ENCODE peak calls at places on chromosomes 4 and X, in five cellular contexts. N is H1, F is HCT116, V is K562, P is A549. M is an unnamed sample.

GRCh38 chr4:153241295-153241694 is 37.1 kb downstream of the TRIM2 start:
- DNase-seq in V (no peak), F (no peak), P (no peak), N (no peak), M (no peak)

GRCh38 chr4:65589331-65589730 is 81.0 kb downstream of the EPHA5 start:
- DNase-seq in F (no peak), P (no peak), V (no peak), N (no peak), M (no peak)

GRCh38 chrX:19857131-19857530 is 30.3 kb downstream of the SH3KBP1 start:
- DNase-seq in N (no peak), V (no peak), P (no peak), F (no peak), M (no peak)

GRCh38 chrX:1109580-1110119 is 102.8 kb downstream of the CRLF2 start:
- DNase-seq in P (no peak), F (no peak), N (no peak), V (no peak), M (no peak)

GRCh38 chr4:126986828-126987227 is 645.9 kb upstream of the INTU start:
- DNase-seq in N (no peak), P (no peak), V (no peak), F (no peak), M (peak; percentile 82)

GRCh38 chr4:23324291-23324690 is 565.6 kb downstream of the PPARGC1A start:
- DNase-seq in V (no peak), N (no peak), F (no peak), P (no peak), M (no peak)

GRCh38 chrX:47563801-47564315 is 2.9 kb downstream of the ARAF start:
- DNase-seq in V (peak; percentile 42), P (no peak), F (no peak), N (no peak), M (peak; percentile 76)

GRCh38 chrX:113001836-113002235 is 161.2 kb upstream of the AMOT start:
- DNase-seq in P (no peak), N (no peak), F (no peak), V (no peak), M (no peak)

GRCh38 chr4:2763511-2763967 is 7.4 kb upstream of the TNIP2 start:
- DNase-seq in F (no peak), P (no peak), V (no peak), N (no peak), M (no peak)

GRCh38 chr4:135382280-135382679 is 1180.7 kb upstream of the PABPC4L start:
- DNase-seq in F (no peak), N (no peak), V (no peak), P (no peak), M (peak; percentile 1)

GRCh38 chrX:153504445-153505016 is 9.8 kb downstream of the BGN start:
- DNase-seq in N (no peak), P (no peak), V (no peak), F (no peak), M (no peak)

GRCh38 chrX:11929476-11929875 is 171.4 kb downstream of the MSL3 start:
- DNase-seq in P (no peak), V (no peak), F (no peak), N (no peak), M (no peak)

GRCh38 chr4:26493461-26493860 is 3.2 kb upstream of the CCKAR start:
- DNase-seq in V (no peak), F (no peak), N (no peak), P (no peak), M (no peak)

GRCh38 chr4:2962099-2962455 is 1.1 kb downstream of the NOP14 start:
- DNase-seq in F (no peak), P (no peak), V (peak; percentile 39), N (no peak), M (no peak)

GRCh38 chr4:112284662-112285411 is 867 bp downstream of the TIFA start:
- DNase-seq in P (peak; percentile 10), F (no peak), V (peak; percentile 46), N (no peak), M (peak; percentile 24)

GRCh38 chrX:15723887-15724517 is 14.1 kb upstream of the CA5B start:
- DNase-seq in F (no peak), N (no peak), V (no peak), P (no peak), M (no peak)

GRCh38 chr4:38015886-38016515 is 55.8 kb downstream of the PTTG2 start:
- DNase-seq in F (no peak), V (no peak), P (no peak), N (no peak), M (no peak)

GRCh38 chrX:102840871-102841705 is 96.0 kb upstream of the RAB40AL start:
- DNase-seq in V (peak; percentile 37), N (no peak), P (no peak), F (no peak), M (peak; percentile 34)

GRCh38 chrX:152138388-152138784 is at the start of gene MAGEA10:
- DNase-seq in V (no peak), F (no peak), N (no peak), P (no peak), M (no peak)

GRCh38 chrX:2629316-2630168 is 61.6 kb upstream of the CD99 start:
- DNase-seq in N (no peak), P (no peak), V (peak; percentile 25), F (no peak), M (no peak)

GRCh38 chr4:53505947-53506346 is 85.3 kb downstream of the LNX1 start:
- DNase-seq in F (no peak), N (no peak), P (no peak), V (no peak), M (peak; percentile 30)

GRCh38 chr4:165440415-165440882 is 61.6 kb downstream of the CPE start:
- DNase-seq in V (no peak), F (peak; percentile 42), N (no peak), P (peak; percentile 4), M (peak; percentile 63)

GRCh38 chrX:154135458-154136229 is 8.4 kb upstream of the OPN1LW start:
- DNase-seq in F (no peak), V (no peak), P (no peak), N (no peak), M (no peak)

GRCh38 chr4:113468165-113469022 is 293.1 kb downstream of the CAMK2D start:
- DNase-seq in P (peak; percentile 31), V (no peak), F (peak; percentile 98), N (peak; percentile 66), M (peak; percentile 100)

GRCh38 chr4:186918466-186918865 is 194.8 kb upstream of the FAT1 start:
- DNase-seq in V (no peak), N (no peak), P (no peak), F (no peak), M (no peak)

GRCh38 chr4:155353923-155354540 is 22.7 kb downstream of the MAP9 start:
- DNase-seq in N (no peak), V (peak; percentile 8), P (peak; percentile 14), F (peak; percentile 51), M (peak; percentile 46)

GRCh38 chr4:83329521-83330105 is 5.0 kb downstream of the HPSE start:
- DNase-seq in N (no peak), V (no peak), P (no peak), F (no peak), M (peak; percentile 5)

GRCh38 chr4:40990202-40990898 is 224.0 kb downstream of the APBB2 start:
- DNase-seq in P (peak; percentile 55), N (no peak), V (no peak), F (peak; percentile 73), M (peak; percentile 97)

GRCh38 chr4:867526-868250 is 41.8 kb upstream of the CPLX1 start:
- DNase-seq in F (no peak), P (no peak), N (no peak), V (no peak), M (no peak)

GRCh38 chr4:86592553-86593249 is 1.4 kb upstream of the PTPN13 start:
- DNase-seq in F (no peak), P (peak; percentile 3), V (no peak), N (no peak), M (peak; percentile 6)

GRCh38 chr4:153040677-153041076 is 104.6 kb downstream of the FHDC1 start:
- DNase-seq in N (no peak), P (no peak), V (no peak), F (no peak), M (no peak)

GRCh38 chr4:6751611-6752485 is 30.7 kb upstream of the KIAA0232 start:
- DNase-seq in F (no peak), V (no peak), P (no peak), N (no peak), M (peak; percentile 10)

GRCh38 chrX:29687687-29688086 is 527.7 kb upstream of the MAGEB2 start:
- DNase-seq in N (no peak), F (no peak), V (no peak), P (no peak), M (peak; percentile 76)

GRCh38 chr4:20046931-20047677 is 204.6 kb upstream of the SLIT2 start:
- DNase-seq in F (no peak), N (no peak), P (no peak), V (no peak), M (peak; percentile 24)

GRCh38 chr4:37988670-37989069 is 28.5 kb downstream of the PTTG2 start:
- DNase-seq in F (no peak), V (no peak), P (no peak), N (no peak), M (peak; percentile 37)

GRCh38 chrX:51336584-51336983 is 4.0 kb downstream of the NUDT10 start:
- DNase-seq in N (no peak), P (peak; percentile 22), V (peak; percentile 17), F (peak; percentile 13), M (peak; percentile 40)

GRCh38 chr4:48930654-48931053 is 24.1 kb upstream of the OCIAD2 start:
- DNase-seq in V (peak; percentile 43), N (no peak), P (no peak), F (no peak), M (no peak)

GRCh38 chrX:120115438-120115963 is at the start of gene RHOXF1:
- DNase-seq in P (no peak), F (no peak), N (no peak), V (no peak), M (no peak)

GRCh38 chrX:120125444-120125843 is 9.7 kb upstream of the RHOXF1 start:
- DNase-seq in P (no peak), F (no peak), V (no peak), N (no peak), M (no peak)

GRCh38 chrX:120120223-120120622 is 4.5 kb upstream of the RHOXF1 start:
- DNase-seq in N (no peak), F (no peak), P (no peak), V (no peak), M (peak; percentile 0)
- TF ChIP-seq CEBPB in N (no peak), F (no peak), P (no peak), V (no peak), M (no peak)

GRCh38 chrX:111719426-111720210 is 38.6 kb downstream of the ALG13 start:
- DNase-seq in N (no peak), V (no peak), F (no peak), P (no peak), M (peak; percentile 16)
- TF ChIP-seq CEBPB in N (no peak), V (no peak), F (no peak), P (no peak), M (no peak)

DNA sequence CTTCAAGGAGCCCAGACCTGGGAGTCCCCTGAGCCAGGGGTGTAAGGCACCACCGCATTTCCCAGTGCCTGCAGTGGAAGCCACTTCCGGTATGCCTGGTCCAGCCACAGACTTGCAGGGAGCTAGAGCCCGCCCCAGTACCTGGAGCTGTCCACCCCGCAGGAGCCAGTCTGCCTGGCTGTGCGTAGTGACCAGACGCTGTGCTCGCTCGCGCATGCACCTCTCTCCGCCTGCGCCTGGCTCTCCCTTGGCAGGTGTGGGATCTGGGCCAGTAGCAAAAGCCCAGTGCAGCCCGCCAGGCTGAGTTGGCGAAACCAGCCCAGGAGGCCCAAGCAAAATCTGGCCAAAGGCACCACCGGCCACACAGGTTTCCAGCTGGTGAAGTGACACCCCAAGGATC is 973.7 kb upstream of the AGA start:
- DNase-seq in V (no peak), F (no peak), N (no peak), P (no peak), M (no peak)
- TF ChIP-seq CEBPB in V (no peak), F (no peak), N (no peak), P (no peak), M (no peak)

GRCh38 chr4:148081267-148081666 is 349.4 kb downstream of the ARHGAP10 start:
- DNase-seq in F (no peak), N (no peak), P (no peak), V (no peak), M (no peak)
- TF ChIP-seq CEBPB in F (no peak), N (no peak), P (no peak), V (no peak), M (no peak)

M was measured in IMR-90.